ENCODE peak calls at places on chromosomes 1 and 21, in five cellular contexts. S is mucosa of descending colon, X is epithelial cell of esophagus, E is cardiac muscle cell, J is foreskin fibroblast. I is an unnamed sample.

GRCh38 chr1:201053155-201053860 is 29.8 kb upstream of the KIF21B start:
- DNase-seq in J (no peak), X (no peak), E (no peak), S (no peak), I (no peak)

GRCh38 chr1:218380125-218380977 is 35.2 kb downstream of the TGFB2 start:
- DNase-seq in E (peak; percentile 67), S (no peak), X (peak; percentile 86), J (peak; percentile 18), I (no peak)

GRCh38 chr1:55997550-55997949 is 581.8 kb downstream of the PLPP3 start:
- DNase-seq in S (no peak), E (no peak), X (no peak), J (peak; percentile 14), I (no peak)

GRCh38 chr1:99943238-99943794 is 26.5 kb upstream of the SLC35A3 start:
- DNase-seq in X (peak; percentile 56), S (no peak), E (peak; percentile 82), J (peak; percentile 26), I (no peak)

GRCh38 chr1:75632350-75632949 is 21.5 kb upstream of the SLC44A5 start:
- DNase-seq in J (no peak), S (peak; percentile 24), X (peak; percentile 52), E (peak; percentile 57), I (no peak)

GRCh38 chr1:98388431-98388830 is 273.1 kb upstream of the SNX7 start:
- DNase-seq in X (peak; percentile 40), J (peak; percentile 86), S (peak; percentile 24), E (peak; percentile 87), I (no peak)

GRCh38 chr1:247482747-247483146 is 24.8 kb upstream of the OR2B11 start:
- DNase-seq in E (no peak), S (no peak), J (no peak), X (peak; percentile 38), I (no peak)

GRCh38 chr1:62433861-62434611 is 2.8 kb upstream of the USP1 start:
- DNase-seq in E (no peak), S (no peak), J (no peak), X (no peak), I (no peak)

GRCh38 chr21:14712121-14712520 is 166.0 kb upstream of the SAMSN1 start:
- DNase-seq in X (peak; percentile 26), J (no peak), E (peak; percentile 18), S (no peak), I (no peak)

GRCh38 chr21:27333091-27333490 is 366.2 kb upstream of the ADAMTS5 start:
- DNase-seq in S (no peak), X (no peak), J (no peak), E (no peak), I (no peak)

GRCh38 chr1:72284084-72284397 is 1.7 kb upstream of the NEGR1 start:
- DNase-seq in S (no peak), X (peak; percentile 43), J (no peak), E (no peak), I (no peak)

GRCh38 chr1:72282271-72282656 is at the start of gene NEGR1:
- DNase-seq in X (peak; percentile 17), E (peak; percentile 71), J (peak; percentile 54), S (peak; percentile 27), I (peak; percentile 18)

GRCh38 chr1:72281637-72282270 is 585 bp downstream of the NEGR1 start:
- DNase-seq in J (no peak), X (peak; percentile 4), E (no peak), S (peak; percentile 4), I (no peak)

GRCh38 chr1:72283204-72284083 is 1.1 kb upstream of the NEGR1 start:
- DNase-seq in J (peak; percentile 84), E (peak; percentile 82), X (peak; percentile 61), S (peak; percentile 64), I (peak; percentile 33)

GRCh38 chr1:72282690-72283203 is 408 bp upstream of the NEGR1 start:
- DNase-seq in X (peak; percentile 91), J (peak; percentile 97), S (peak; percentile 65), E (peak; percentile 97), I (peak; percentile 60)
- TF ChIP-seq CTCF in X (no peak), J (peak; percentile 1), S (no peak), E (no peak), I (no peak)

DNA sequence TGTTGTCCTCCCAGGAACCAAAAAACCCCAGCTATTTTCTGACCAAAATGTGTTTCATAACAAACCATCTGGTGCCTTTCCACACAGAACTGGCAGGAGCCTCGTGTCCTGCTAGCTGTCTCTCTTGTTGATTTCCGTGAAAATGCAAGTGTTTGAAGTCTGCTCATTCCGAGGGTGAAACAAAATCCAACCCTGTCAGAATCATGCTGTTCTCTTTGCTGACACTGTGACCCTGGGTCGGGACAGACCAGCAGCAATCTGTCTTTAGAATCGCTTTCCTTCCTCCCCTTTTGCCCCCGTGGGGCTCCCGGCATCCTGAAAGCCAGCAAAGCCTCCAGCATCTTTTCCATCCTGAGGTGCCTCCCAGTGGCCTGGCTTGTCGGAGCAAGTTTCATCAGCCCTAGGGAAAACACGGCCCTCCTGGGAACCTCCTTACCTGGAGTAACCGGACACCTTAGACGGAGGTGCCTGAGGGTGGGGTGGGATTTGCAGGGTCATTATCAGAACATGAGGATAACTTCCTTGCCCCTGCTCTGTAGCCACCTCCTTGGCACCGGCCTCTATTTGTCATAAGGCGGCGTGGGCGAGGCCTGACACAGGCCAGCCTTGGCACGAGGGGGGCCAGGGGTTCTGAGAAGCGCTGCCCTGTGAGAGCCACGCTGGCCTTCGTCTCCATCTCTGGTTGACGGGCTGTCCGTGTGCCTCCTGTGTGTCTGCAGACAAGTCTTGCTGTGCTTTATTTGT is 24.9 kb downstream of the LDLRAP1 start:
- DNase-seq in S (no peak), J (peak; percentile 56), E (peak; percentile 70), X (peak; percentile 99), I (no peak)
- TF ChIP-seq CTCF in S (no peak), J (peak; percentile 5), E (no peak), X (peak; percentile 27), I (no peak)

GRCh38 chr1:20499105-20499504 is 8.8 kb downstream of the MUL1 start:
- DNase-seq in S (no peak), J (no peak), E (no peak), X (no peak), I (no peak)

GRCh38 chr1:20496241-20496661 is 10.2 kb upstream of the CAMK2N1 start:
- DNase-seq in J (peak; percentile 73), X (peak; percentile 99), S (no peak), E (peak; percentile 29), I (no peak)

GRCh38 chr1:20499718-20500117 is 8.2 kb downstream of the MUL1 start:
- DNase-seq in J (no peak), X (no peak), E (no peak), S (no peak), I (no peak)

GRCh38 chr1:20498116-20498515 is 9.8 kb downstream of the MUL1 start:
- DNase-seq in X (no peak), J (no peak), S (no peak), E (no peak), I (no peak)

DNA sequence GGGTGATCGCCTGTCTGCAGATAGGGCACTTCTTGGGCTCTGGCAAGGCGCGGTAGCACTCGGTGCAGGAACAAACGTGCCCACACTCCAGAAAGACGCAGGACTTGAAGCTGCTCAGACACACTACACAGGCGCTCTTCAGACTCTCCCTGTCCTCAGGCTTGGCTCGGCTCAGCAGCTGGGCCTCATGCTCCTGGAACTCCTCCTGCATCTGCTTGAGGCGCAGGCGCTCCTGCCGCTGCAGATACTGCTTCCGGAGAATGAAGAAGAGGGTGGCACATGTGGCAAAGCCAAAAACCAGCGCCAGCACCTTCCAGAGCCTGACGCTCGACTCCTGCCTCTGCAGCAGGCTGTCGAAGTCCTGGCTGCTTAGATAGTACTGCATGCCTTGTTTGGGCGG is 7.2 kb downstream of the MUL1 start:
- DNase-seq in X (no peak), E (no peak), J (no peak), S (no peak), I (no peak)
- TF ChIP-seq CTCF in X (no peak), E (no peak), J (no peak), S (no peak), I (no peak)

GRCh38 chr1:94047914-94048313 is 73.0 kb downstream of the ABCA4 start:
- DNase-seq in E (no peak), J (no peak), X (no peak), S (no peak), I (no peak)

GRCh38 chr1:94044891-94045290 is 76.1 kb downstream of the ABCA4 start:
- DNase-seq in J (no peak), S (no peak), X (no peak), E (no peak), I (no peak)

GRCh38 chr1:94044290-94044790 is 76.6 kb downstream of the ABCA4 start:
- DNase-seq in S (peak; percentile 49), J (no peak), X (no peak), E (peak; percentile 38), I (peak; percentile 36)

GRCh38 chr1:94043738-94044289 is 77.1 kb downstream of the ABCA4 start:
- DNase-seq in E (no peak), S (no peak), J (no peak), X (no peak), I (no peak)

GRCh38 chr1:94045465-94046056 is 75.4 kb downstream of the ABCA4 start:
- DNase-seq in X (peak; percentile 93), E (peak; percentile 98), S (peak; percentile 82), J (peak; percentile 89), I (peak; percentile 47)
- TF ChIP-seq CTCF in X (peak; percentile 76), E (peak; percentile 82), S (peak; percentile 24), J (peak; percentile 74), I (peak; percentile 64)

GRCh38 chr1:154351363-154352068 is 26.2 kb downstream of the ATP8B2 start:
- DNase-seq in X (peak; percentile 27), E (no peak), S (peak; percentile 73), J (no peak), I (no peak)
- TF ChIP-seq CTCF in X (no peak), E (no peak), S (no peak), J (no peak), I (no peak)

GRCh38 chr1:1349256-1350012 is at the start of gene DVL1:
- DNase-seq in S (peak; percentile 72), X (peak; percentile 58), E (peak; percentile 71), J (peak; percentile 80), I (peak; percentile 71)
- TF ChIP-seq CTCF in S (no peak), X (peak; percentile 48), E (peak; percentile 45), J (peak; percentile 35), I (peak; percentile 61)

GRCh38 chr1:22275626-22276395 is 132.9 kb upstream of the WNT4 start:
- DNase-seq in X (peak; percentile 70), E (peak; percentile 68), S (peak; percentile 82), J (peak; percentile 34), I (peak; percentile 62)
- TF ChIP-seq CTCF in X (peak; percentile 88), E (peak; percentile 91), S (peak; percentile 85), J (peak; percentile 89), I (peak; percentile 80)

GRCh38 chr21:31711745-31712144 is 20.2 kb downstream of the SCAF4 start:
- DNase-seq in E (no peak), X (no peak), S (no peak), J (no peak), I (no peak)

GRCh38 chr21:31714741-31715365 is 17.1 kb downstream of the SCAF4 start:
- DNase-seq in J (no peak), E (no peak), S (no peak), X (no peak), I (no peak)

GRCh38 chr21:31711326-31711725 is 20.6 kb downstream of the SCAF4 start:
- DNase-seq in X (no peak), E (no peak), S (no peak), J (no peak), I (no peak)

GRCh38 chr21:31713973-31714740 is 17.8 kb downstream of the SCAF4 start:
- DNase-seq in E (no peak), S (no peak), X (no peak), J (no peak), I (no peak)

GRCh38 chr21:31713115-31713514 is 18.8 kb downstream of the SCAF4 start:
- DNase-seq in X (no peak), S (no peak), E (no peak), J (no peak), I (no peak)
- TF ChIP-seq CTCF in X (no peak), S (no peak), E (no peak), J (no peak), I (no peak)

I was measured in progenitor cell of endocrine pancreas.